ENCODE peak calls at places on chromosomes 1 and 21, in eight cellular contexts. One of them, this sample, is unnamed.

GRCh38 chr21:43921602-43921978 is 56.6 kb downstream of the AGPAT3 start:
- DNase-seq in activated T-helper 9 cell treated with anti-CD3 and anti-CD28 coated beads, Interleukin-2, amount 50 U/mL, for 16 hours: no peak
- DNase-seq in NAMALWA: no peak
- DNase-seq in GM03348: no peak
- DNase-seq in GM20000: peak
- DNase-seq in posterior vena cava: no peak
- DNase-seq in MCF 10A: no peak
- DNase-seq in fibroblast of the aortic adventitia: no peak
- DNase-seq in this sample: no peak

GRCh38 chr1:176501596-176501995 is 38.6 kb downstream of the PAPPA2 start:
- DNase-seq in fibroblast of the aortic adventitia: no peak
- DNase-seq in NAMALWA: no peak
- DNase-seq in posterior vena cava: no peak
- DNase-seq in MCF 10A: no peak
- DNase-seq in GM03348: no peak
- DNase-seq in activated T-helper 9 cell treated with anti-CD3 and anti-CD28 coated beads, Interleukin-2, amount 50 U/mL, for 16 hours: no peak
- DNase-seq in GM20000: no peak
- DNase-seq in this sample: no peak

GRCh38 chr1:25562101-25562927 is 18.9 kb downstream of the LDLRAP1 start:
- DNase-seq in GM20000: peak
- DNase-seq in NAMALWA: peak
- DNase-seq in MCF 10A: peak
- DNase-seq in activated T-helper 9 cell treated with anti-CD3 and anti-CD28 coated beads, Interleukin-2, amount 50 U/mL, for 16 hours: peak
- DNase-seq in GM03348: no peak
- DNase-seq in posterior vena cava: no peak
- DNase-seq in fibroblast of the aortic adventitia: no peak
- DNase-seq in this sample: no peak

GRCh38 chr1:65360654-65361053 is 51.3 kb downstream of the DNAJC6 start:
- DNase-seq in GM20000: no peak
- DNase-seq in fibroblast of the aortic adventitia: no peak
- DNase-seq in NAMALWA: no peak
- DNase-seq in posterior vena cava: no peak
- DNase-seq in MCF 10A: no peak
- DNase-seq in GM03348: no peak
- DNase-seq in activated T-helper 9 cell treated with anti-CD3 and anti-CD28 coated beads, Interleukin-2, amount 50 U/mL, for 16 hours: no peak
- DNase-seq in this sample: peak

GRCh38 chr1:151815716-151816327 is 10.6 kb upstream of the LINGO4 start:
- DNase-seq in fibroblast of the aortic adventitia: no peak
- DNase-seq in NAMALWA: no peak
- DNase-seq in activated T-helper 9 cell treated with anti-CD3 and anti-CD28 coated beads, Interleukin-2, amount 50 U/mL, for 16 hours: no peak
- DNase-seq in MCF 10A: no peak
- DNase-seq in posterior vena cava: no peak
- DNase-seq in GM03348: no peak
- DNase-seq in GM20000: no peak
- DNase-seq in this sample: no peak

GRCh38 chr1:1563688-1564087 is 11.0 kb downstream of the SSU72 start:
- DNase-seq in NAMALWA: no peak
- DNase-seq in GM20000: no peak
- DNase-seq in GM03348: no peak
- DNase-seq in fibroblast of the aortic adventitia: no peak
- DNase-seq in MCF 10A: no peak
- DNase-seq in posterior vena cava: no peak
- DNase-seq in activated T-helper 9 cell treated with anti-CD3 and anti-CD28 coated beads, Interleukin-2, amount 50 U/mL, for 16 hours: no peak
- DNase-seq in this sample: no peak

GRCh38 chr1:93500275-93500674 is 52.4 kb downstream of the FNBP1L start:
- DNase-seq in GM20000: no peak
- DNase-seq in NAMALWA: no peak
- DNase-seq in MCF 10A: no peak
- DNase-seq in activated T-helper 9 cell treated with anti-CD3 and anti-CD28 coated beads, Interleukin-2, amount 50 U/mL, for 16 hours: no peak
- DNase-seq in GM03348: no peak
- DNase-seq in fibroblast of the aortic adventitia: no peak
- DNase-seq in posterior vena cava: no peak
- DNase-seq in this sample: no peak

GRCh38 chr1:87024936-87025537 is 110.6 kb downstream of the HS2ST1 start:
- DNase-seq in posterior vena cava: no peak
- DNase-seq in NAMALWA: peak
- DNase-seq in GM03348: peak
- DNase-seq in activated T-helper 9 cell treated with anti-CD3 and anti-CD28 coated beads, Interleukin-2, amount 50 U/mL, for 16 hours: no peak
- DNase-seq in GM20000: peak
- DNase-seq in MCF 10A: peak
- DNase-seq in fibroblast of the aortic adventitia: peak
- DNase-seq in this sample: no peak

GRCh38 chr1:36609241-36610027 is 126.7 kb upstream of the CSF3R start:
- DNase-seq in posterior vena cava: no peak
- DNase-seq in fibroblast of the aortic adventitia: peak
- DNase-seq in GM03348: peak
- DNase-seq in NAMALWA: peak
- DNase-seq in MCF 10A: peak
- DNase-seq in GM20000: peak
- DNase-seq in activated T-helper 9 cell treated with anti-CD3 and anti-CD28 coated beads, Interleukin-2, amount 50 U/mL, for 16 hours: no peak
- DNase-seq in this sample: peak

GRCh38 chr1:174942547-174943255 is 57.0 kb upstream of the CACYBP start:
- DNase-seq in NAMALWA: peak
- DNase-seq in activated T-helper 9 cell treated with anti-CD3 and anti-CD28 coated beads, Interleukin-2, amount 50 U/mL, for 16 hours: no peak
- DNase-seq in posterior vena cava: no peak
- DNase-seq in MCF 10A: peak
- DNase-seq in GM20000: no peak
- DNase-seq in GM03348: peak
- DNase-seq in fibroblast of the aortic adventitia: peak
- DNase-seq in this sample: peak

GRCh38 chr1:14109276-14109635 is 409.3 kb downstream of the PRDM2 start:
- DNase-seq in GM20000: no peak
- DNase-seq in posterior vena cava: no peak
- DNase-seq in fibroblast of the aortic adventitia: no peak
- DNase-seq in MCF 10A: no peak
- DNase-seq in activated T-helper 9 cell treated with anti-CD3 and anti-CD28 coated beads, Interleukin-2, amount 50 U/mL, for 16 hours: no peak
- DNase-seq in GM03348: no peak
- DNase-seq in NAMALWA: no peak
- DNase-seq in this sample: no peak

GRCh38 chr1:245693116-245693515 is 538.3 kb downstream of the KIF26B start:
- DNase-seq in fibroblast of the aortic adventitia: no peak
- DNase-seq in GM20000: no peak
- DNase-seq in posterior vena cava: no peak
- DNase-seq in GM03348: no peak
- DNase-seq in MCF 10A: no peak
- DNase-seq in activated T-helper 9 cell treated with anti-CD3 and anti-CD28 coated beads, Interleukin-2, amount 50 U/mL, for 16 hours: no peak
- DNase-seq in NAMALWA: no peak
- DNase-seq in this sample: no peak

GRCh38 chr1:25673962-25674928 is 57.7 kb downstream of the MAN1C1 start:
- DNase-seq in NAMALWA: no peak
- DNase-seq in GM20000: no peak
- DNase-seq in posterior vena cava: no peak
- DNase-seq in activated T-helper 9 cell treated with anti-CD3 and anti-CD28 coated beads, Interleukin-2, amount 50 U/mL, for 16 hours: no peak
- DNase-seq in fibroblast of the aortic adventitia: no peak
- DNase-seq in GM03348: no peak
- DNase-seq in MCF 10A: no peak
- DNase-seq in this sample: no peak

GRCh38 chr1:94236021-94236491 is 1.3 kb downstream of the ARHGAP29 start:
- DNase-seq in NAMALWA: no peak
- DNase-seq in activated T-helper 9 cell treated with anti-CD3 and anti-CD28 coated beads, Interleukin-2, amount 50 U/mL, for 16 hours: no peak
- DNase-seq in MCF 10A: peak
- DNase-seq in GM03348: peak
- DNase-seq in posterior vena cava: no peak
- DNase-seq in GM20000: no peak
- DNase-seq in fibroblast of the aortic adventitia: peak
- DNase-seq in this sample: no peak

GRCh38 chr1:231869364-231869763 is 242.8 kb downstream of the DISC1 start:
- DNase-seq in NAMALWA: no peak
- DNase-seq in GM03348: no peak
- DNase-seq in MCF 10A: no peak
- DNase-seq in posterior vena cava: no peak
- DNase-seq in fibroblast of the aortic adventitia: no peak
- DNase-seq in activated T-helper 9 cell treated with anti-CD3 and anti-CD28 coated beads, Interleukin-2, amount 50 U/mL, for 16 hours: no peak
- DNase-seq in GM20000: no peak
- DNase-seq in this sample: no peak

GRCh38 chr1:28099050-28099769 is 10.8 kb upstream of the EYA3 start:
- DNase-seq in activated T-helper 9 cell treated with anti-CD3 and anti-CD28 coated beads, Interleukin-2, amount 50 U/mL, for 16 hours: no peak
- DNase-seq in posterior vena cava: no peak
- DNase-seq in NAMALWA: no peak
- DNase-seq in GM20000: no peak
- DNase-seq in MCF 10A: no peak
- DNase-seq in GM03348: no peak
- DNase-seq in fibroblast of the aortic adventitia: no peak
- DNase-seq in this sample: no peak

GRCh38 chr1:27526569-27527222 is 36.7 kb upstream of the WASF2 start:
- DNase-seq in fibroblast of the aortic adventitia: no peak
- DNase-seq in GM20000: peak
- DNase-seq in MCF 10A: no peak
- DNase-seq in NAMALWA: peak
- DNase-seq in activated T-helper 9 cell treated with anti-CD3 and anti-CD28 coated beads, Interleukin-2, amount 50 U/mL, for 16 hours: no peak
- DNase-seq in GM03348: no peak
- DNase-seq in posterior vena cava: no peak
- DNase-seq in this sample: no peak

GRCh38 chr1:6048179-6048867 is 2.6 kb downstream of the KCNAB2 start:
- DNase-seq in NAMALWA: no peak
- DNase-seq in GM20000: no peak
- DNase-seq in fibroblast of the aortic adventitia: no peak
- DNase-seq in activated T-helper 9 cell treated with anti-CD3 and anti-CD28 coated beads, Interleukin-2, amount 50 U/mL, for 16 hours: no peak
- DNase-seq in GM03348: no peak
- DNase-seq in posterior vena cava: no peak
- DNase-seq in MCF 10A: no peak
- DNase-seq in this sample: no peak

GRCh38 chr1:89669445-89669844 is 36.5 kb downstream of the LRRC8C start:
- DNase-seq in fibroblast of the aortic adventitia: no peak
- DNase-seq in MCF 10A: no peak
- DNase-seq in NAMALWA: no peak
- DNase-seq in GM20000: no peak
- DNase-seq in GM03348: no peak
- DNase-seq in posterior vena cava: no peak
- DNase-seq in activated T-helper 9 cell treated with anti-CD3 and anti-CD28 coated beads, Interleukin-2, amount 50 U/mL, for 16 hours: no peak
- DNase-seq in this sample: no peak